ENCODE peak calls at places on chromosomes 2 and 18, in six cellular contexts. U is K562, H is left ventricle myocardium inferior, L is fibroblast of lung, W is body of pancreas, J is stomach. A is an unnamed sample. For H3K4me1, the result is how much of the 10 kb centered on the place peaks cover.

GRCh38 chr2:46915281-46915810 is at the start of gene MCFD2:
- DNase-seq in L (no peak), J (peak), W (no peak), U (peak), H (peak), A (peak)

GRCh38 chr2:173354073-173354600 is 535 bp upstream of the CDCA7 start:
- DNase-seq in U (no peak), J (no peak), L (no peak), H (no peak), W (no peak), A (no peak)

GRCh38 chr2:12705742-12706141 is 11.0 kb upstream of the TRIB2 start:
- DNase-seq in W (no peak), J (no peak), L (no peak), U (peak), H (no peak), A (no peak)

GRCh38 chr2:70902579-70902978 is 33.1 kb upstream of the ATP6V1B1 start:
- DNase-seq in H (no peak), U (no peak), W (no peak), J (no peak), L (no peak), A (no peak)

GRCh38 chr18:56563568-56563967 is 74.8 kb downstream of the TXNL1 start:
- DNase-seq in H (no peak), W (no peak), U (peak), J (no peak), L (no peak), A (no peak)

GRCh38 chr2:20682166-20682565 is 15.2 kb downstream of the GDF7 start:
- DNase-seq in L (no peak), H (no peak), W (no peak), U (peak), J (no peak), A (no peak)

GRCh38 chr2:96549466-96549785 is 12.9 kb downstream of the ARID5A start:
- DNase-seq in W (no peak), H (no peak), L (no peak), J (no peak), U (no peak), A (no peak)

GRCh38 chr2:127066942-127067341 is 40.0 kb downstream of the BIN1 start:
- DNase-seq in L (no peak), J (peak), H (peak), U (no peak), W (no peak), A (no peak)

GRCh38 chr18:51153659-51154371 is 43.7 kb downstream of the MEX3C start:
- DNase-seq in U (no peak), W (no peak), J (no peak), H (no peak), L (no peak), A (no peak)

GRCh38 chr2:45643543-45644542 is 7.6 kb upstream of the PRKCE start:
- DNase-seq in L (peak), J (peak), U (peak), W (peak), H (peak), A (peak)

GRCh38 chr18:48116017-48116416 is 185.6 kb upstream of the SMAD2 start:
- DNase-seq in W (no peak), H (no peak), J (no peak), U (no peak), L (no peak), A (no peak)

GRCh38 chr2:240469747-240470146 is 34.3 kb downstream of the GPC1 start:
- DNase-seq in J (no peak), U (no peak), W (no peak), H (no peak), L (no peak), A (no peak)

GRCh38 chr2:240558229-240558885 is 569 bp upstream of the ANKMY1 start:
- DNase-seq in W (no peak), H (no peak), L (no peak), U (no peak), J (no peak), A (no peak)

GRCh38 chr18:67665266-67665665 is 148.7 kb upstream of the DSEL start:
- DNase-seq in J (no peak), W (no peak), L (peak), H (no peak), U (no peak), A (no peak)

GRCh38 chr2:121356058-121356640 is 71.1 kb upstream of the TFCP2L1 start:
- DNase-seq in U (peak), W (peak), J (peak), L (peak), H (no peak), A (peak)

GRCh38 chr18:77187201-77187600 is 54.6 kb upstream of the MBP start:
- DNase-seq in L (no peak), J (no peak), U (no peak), H (no peak), W (no peak), A (no peak)

GRCh38 chr18:70454705-70455322 is 166.0 kb downstream of the SOCS6 start:
- DNase-seq in U (peak), H (no peak), L (peak), J (no peak), W (peak), A (peak)

GRCh38 chr2:30361751-30362394 is 85.2 kb upstream of the LCLAT1 start:
- DNase-seq in U (no peak), J (no peak), W (no peak), H (no peak), L (peak), A (no peak)

GRCh38 chr2:10961490-10961875 is 49.7 kb downstream of the KCNF1 start:
- DNase-seq in U (no peak), L (no peak), J (no peak), H (no peak), W (no peak), A (no peak)

GRCh38 chr2:101722878-101723277 is 25.4 kb downstream of the MAP4K4 start:
- DNase-seq in U (no peak), W (no peak), H (no peak), J (no peak), L (no peak), A (no peak)

GRCh38 chr2:18630101-18630500 is 40.7 kb upstream of the NT5C1B start:
- DNase-seq in L (peak), U (no peak), H (no peak), J (no peak), W (no peak), A (peak)

GRCh38 chr2:18690342-18690741 is 101.0 kb upstream of the NT5C1B start:
- DNase-seq in J (no peak), W (no peak), U (no peak), L (no peak), H (no peak), A (no peak)

GRCh38 chr2:48600204-48600813 is 17.3 kb upstream of the GTF2A1L start:
- DNase-seq in H (no peak), L (peak), J (no peak), W (no peak), U (peak), A (peak)

GRCh38 chr2:230422149-230422548 is 6.1 kb downstream of the SP100 start:
- DNase-seq in J (no peak), L (no peak), W (no peak), U (no peak), H (no peak), A (peak)

GRCh38 chr2:46268196-46268595 is 29.0 kb upstream of the EPAS1 start:
- DNase-seq in W (no peak), U (no peak), L (peak), J (no peak), H (no peak), A (no peak)

GRCh38 chr2:240573516-240574385 is 5.5 kb downstream of the RNPEPL1 start:
- DNase-seq in W (no peak), U (no peak), J (no peak), H (peak), L (no peak), A (no peak)

GRCh38 chr2:164560181-164560792 is 61.0 kb downstream of the GRB14 start:
- DNase-seq in H (no peak), L (peak), U (peak), J (no peak), W (no peak), A (peak)

GRCh38 chr18:65754121-65754520 is 3.3 kb downstream of the CDH7 start:
- DNase-seq in U (no peak), W (no peak), H (no peak), L (peak), J (no peak), A (no peak)

GRCh38 chr2:160647967-160648685 is 154.5 kb upstream of the RBMS1 start:
- DNase-seq in W (peak), J (no peak), U (no peak), L (no peak), H (no peak), A (no peak)

DNA sequence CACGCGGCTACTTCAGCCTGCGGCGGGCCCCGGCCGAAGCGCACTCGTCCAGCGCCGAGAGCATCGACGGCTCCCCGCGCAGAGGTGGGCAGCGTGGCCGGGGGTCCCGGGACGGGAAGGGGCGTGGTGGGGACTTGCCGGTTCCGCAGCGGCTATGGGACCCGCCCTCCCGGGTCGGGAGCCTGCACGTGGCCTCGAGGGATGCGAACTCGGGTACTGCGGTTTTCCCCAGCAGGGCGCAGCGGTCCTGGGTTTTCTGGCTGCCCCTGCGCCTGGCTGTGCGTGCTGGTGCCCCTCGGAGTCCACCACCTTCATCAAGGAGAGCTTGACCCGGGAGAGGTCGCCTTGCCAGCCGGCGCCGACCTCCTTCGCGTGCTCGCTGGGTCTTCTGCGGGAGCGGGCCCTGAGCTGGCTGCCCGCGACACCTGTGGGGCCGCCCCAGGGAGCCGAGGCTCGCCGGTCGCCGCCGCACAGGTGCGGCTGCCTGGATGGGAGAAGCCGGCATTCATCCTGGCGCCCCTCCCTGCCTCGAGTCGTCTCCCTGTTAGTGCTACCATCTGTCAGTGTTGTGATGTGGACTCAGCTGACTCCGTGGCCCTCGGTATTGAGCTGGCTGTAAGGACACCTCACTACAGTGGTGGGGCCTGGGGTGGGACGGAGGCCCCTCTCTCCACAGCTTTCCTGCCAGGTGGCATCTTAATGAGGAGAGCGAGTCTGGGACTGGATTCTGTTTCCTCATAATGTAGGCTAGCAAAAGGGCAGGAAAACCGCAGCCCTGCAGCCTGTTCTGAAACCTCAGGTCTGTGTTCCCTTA is 177.3 kb downstream of the AGAP1 start:
- DNase-seq in U (no peak), J (no peak), L (no peak), W (no peak), H (no peak), A (no peak)
- H3K27ac ChIP-seq in U (no peak), J (no peak), L (no peak), W (no peak), H (peak), A (no peak)

GRCh38 chr2:238286551-238286950 is 1.9 kb downstream of the PER2 start:
- DNase-seq in W (peak), L (peak), U (no peak), H (peak), J (peak), A (peak)

GRCh38 chr2:238285653-238286082 is 2.7 kb downstream of the PER2 start:
- DNase-seq in J (peak), H (peak), W (peak), U (no peak), L (peak), A (no peak)

GRCh38 chr2:238286095-238286494 is 2.3 kb downstream of the PER2 start:
- DNase-seq in J (no peak), U (no peak), W (no peak), H (no peak), L (no peak), A (no peak)

GRCh38 chr2:238287702-238288649 is at the start of gene PER2:
- DNase-seq in L (peak), J (peak), W (peak), H (peak), U (peak), A (peak)

GRCh38 chr2:238286987-238287386 is 1.4 kb downstream of the PER2 start:
- DNase-seq in J (no peak), W (peak), U (no peak), L (peak), H (no peak), A (no peak)
- H3K4me1 ChIP-seq in J (half or more), W (half or more), U (under half), L (under half), H (half or more), A (under half)

DNA sequence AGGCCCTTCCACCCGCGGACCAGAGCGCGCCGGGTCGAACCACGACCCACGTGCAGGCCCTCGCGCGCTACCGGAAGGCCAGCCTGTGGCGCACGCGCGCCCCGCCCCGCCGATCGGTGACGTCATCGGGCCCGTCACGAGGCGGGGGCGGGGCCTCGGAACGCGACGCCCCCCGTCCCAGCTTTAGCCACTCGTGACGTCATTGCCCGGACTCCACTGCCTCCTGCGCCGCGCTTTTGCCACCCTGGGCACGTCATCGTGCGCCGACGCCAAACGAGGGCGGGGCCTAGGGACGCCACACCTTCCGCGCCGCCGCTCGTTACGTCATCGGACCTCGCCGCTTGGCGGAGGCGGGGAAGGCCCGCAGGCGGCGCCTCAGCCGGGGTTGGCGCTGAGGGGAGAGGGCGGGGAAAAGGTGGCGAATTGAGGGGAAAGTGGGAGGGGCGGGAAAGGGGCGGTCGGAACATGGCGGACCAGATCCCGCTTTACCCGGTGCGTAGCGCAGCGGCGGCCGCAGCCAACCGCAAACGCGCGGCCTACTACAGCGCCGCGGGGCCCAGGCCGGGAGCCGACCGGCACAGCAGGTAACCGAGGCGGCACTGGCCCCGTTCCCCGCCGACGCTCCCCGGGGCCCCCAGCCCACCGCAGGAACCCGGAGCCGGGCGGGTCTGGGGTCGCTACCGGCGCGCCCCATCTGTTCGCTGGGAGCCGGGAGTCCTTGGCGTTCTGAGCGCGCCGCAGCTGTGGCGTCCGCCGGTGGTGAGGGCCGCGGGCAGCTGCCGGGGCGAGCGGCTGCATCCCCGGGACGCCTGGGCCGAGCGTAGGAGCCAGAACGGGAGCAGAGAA is at the start of gene ATP9B:
- DNase-seq in W (peak), J (peak), L (peak), H (peak), U (peak), A (peak)
- TF ChIP-seq CTCF in W (peak), J (no peak), L (peak), H (peak), U (no peak), A (no peak)

DNA sequence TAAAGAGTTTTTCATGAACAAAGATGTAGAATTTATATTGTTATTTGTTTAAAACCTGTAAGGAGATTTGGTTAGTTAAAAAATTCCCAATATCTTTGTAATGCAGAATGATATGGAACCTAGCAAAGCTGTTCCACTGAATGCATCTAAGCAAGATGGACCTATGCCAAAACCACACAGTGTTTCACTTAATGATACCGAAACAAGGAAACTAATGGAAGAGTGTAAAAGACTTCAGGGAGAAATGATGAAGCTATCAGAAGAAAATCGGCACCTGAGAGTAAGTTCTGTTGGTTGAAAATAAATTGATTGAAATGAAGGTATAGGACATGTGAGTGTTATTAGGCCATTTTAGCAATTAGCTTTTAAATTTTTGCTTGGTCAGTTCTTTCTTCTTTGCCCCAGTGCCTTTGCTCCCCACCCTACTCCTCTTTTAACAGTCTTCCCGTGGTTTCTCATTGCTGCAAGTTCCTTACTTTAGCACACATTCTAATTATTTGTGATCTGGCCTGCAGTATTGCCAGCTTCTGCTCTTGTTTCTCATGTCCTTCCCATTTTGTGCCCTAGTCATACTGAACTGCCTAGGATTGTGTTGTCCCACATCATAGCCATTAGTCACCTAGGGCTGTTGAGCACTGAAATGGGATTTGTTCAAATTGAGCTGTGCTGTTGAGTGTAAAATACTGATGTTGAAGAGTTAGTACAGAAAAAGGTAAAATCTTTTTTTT is 36.6 kb downstream of the VAPA start:
- DNase-seq in L (peak), U (peak), H (no peak), W (no peak), J (no peak), A (no peak)
- H3K27ac ChIP-seq in L (no peak), U (peak), H (no peak), W (no peak), J (no peak), A (no peak)

DNA sequence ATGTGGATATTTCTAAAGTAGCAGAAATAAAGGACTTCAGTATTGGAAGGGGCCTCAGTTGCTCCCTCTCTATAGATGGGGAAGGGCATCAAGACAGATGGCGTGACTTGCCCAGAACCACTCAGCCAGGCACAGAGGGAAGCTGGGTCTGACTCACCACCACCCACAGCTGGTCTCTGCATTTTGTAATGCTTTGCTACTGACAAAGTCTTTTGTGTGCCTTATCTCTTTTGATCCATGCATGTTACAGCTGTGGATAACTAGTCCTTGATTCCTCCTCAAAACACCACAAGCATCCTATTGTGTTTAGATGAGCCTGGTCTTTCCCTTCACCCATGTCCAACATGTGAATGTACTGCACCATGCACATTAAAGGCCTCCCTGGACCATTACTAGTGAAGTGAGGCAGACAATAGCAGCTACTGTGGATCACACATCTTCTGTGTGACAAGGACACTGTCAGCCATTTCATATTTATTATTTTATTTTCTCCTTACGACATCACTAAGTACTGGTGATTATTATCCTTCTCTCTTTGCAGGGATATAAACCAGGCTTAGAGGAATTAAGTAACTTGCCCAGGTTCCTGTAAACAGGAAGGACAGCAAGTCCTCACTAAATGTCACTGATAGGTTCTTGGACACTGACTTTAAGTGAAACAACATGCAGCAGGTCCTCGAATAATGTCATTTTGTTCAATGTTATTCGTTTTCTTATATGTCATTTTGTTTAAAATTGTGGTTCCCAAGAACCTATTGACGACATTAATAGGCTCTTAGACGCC is 29.6 kb upstream of the IL37 start:
- DNase-seq in H (no peak), U (peak), W (no peak), J (no peak), L (peak), A (peak)
- H3K4me1 ChIP-seq in H (under half), U (under half), W (under half), J (under half), L (under half), A (under half)

GRCh38 chr2:54500404-54501147 is 44.4 kb downstream of the SPTBN1 start:
- DNase-seq in H (peak), U (no peak), W (no peak), L (no peak), J (no peak), A (no peak)

GRCh38 chr2:54499666-54500065 is 43.5 kb downstream of the SPTBN1 start:
- DNase-seq in L (no peak), W (no peak), H (no peak), U (no peak), J (no peak), A (peak)

GRCh38 chr2:54496920-54497319 is 40.8 kb downstream of the SPTBN1 start:
- DNase-seq in J (no peak), H (no peak), U (no peak), L (no peak), W (no peak), A (no peak)

GRCh38 chr2:54494087-54494486 is 38.0 kb downstream of the SPTBN1 start:
- DNase-seq in W (no peak), U (no peak), J (no peak), H (no peak), L (no peak), A (no peak)

GRCh38 chr2:54497738-54498680 is 41.9 kb downstream of the SPTBN1 start:
- DNase-seq in H (no peak), J (no peak), L (no peak), W (peak), U (peak), A (peak)
- TF ChIP-seq CTCF in H (peak), J (no peak), L (peak), W (peak), U (peak), A (peak)